ENCODE peak calls at places on chromosomes 4 and X, in seven cellular contexts. A is NCI-H748 treated with DMSO at 0.1 percent for 48 hours; L is activated CD4-positive, alpha-beta T cell treated with anti-CD3 and anti-CD28 coated beads, Interleukin-2, amount 50 U/mL, for 1 hour; H is GM10248; M is T-helper 1 cell; K is amniotic epithelial cell; S is GM13977. I is an unnamed sample.

GRCh38 chrX:46554942-46555341 is 9.7 kb upstream of the ZNF674 start:
- DNase-seq in L (no peak), K (peak), S (no peak), H (no peak), M (no peak), A (no peak), I (no peak)

GRCh38 chr4:18105023-18106011 is 83.8 kb upstream of the LCORL start:
- DNase-seq in A (no peak), K (no peak), M (no peak), S (peak), H (peak), L (no peak), I (no peak)

GRCh38 chr4:58502839-58503238 is 1392.7 kb upstream of the IGFBP7 start:
- DNase-seq in L (no peak), A (no peak), M (no peak), S (no peak), H (no peak), K (no peak), I (no peak)

GRCh38 chr4:145626623-145626982 is 7.4 kb downstream of the MMAA start:
- DNase-seq in H (no peak), S (no peak), M (no peak), L (no peak), A (no peak), K (peak), I (no peak)

GRCh38 chr4:8818063-8818881 is 53.4 kb downstream of the HMX1 start:
- DNase-seq in K (no peak), A (no peak), M (no peak), S (no peak), H (no peak), L (no peak), I (no peak)

GRCh38 chr4:23855912-23856605 is 33.8 kb downstream of the PPARGC1A start:
- DNase-seq in A (no peak), K (no peak), H (no peak), S (no peak), M (no peak), L (no peak), I (no peak)

GRCh38 chrX:40273356-40274050 is 175.7 kb upstream of the BCOR start:
- DNase-seq in L (no peak), A (no peak), M (no peak), S (no peak), K (peak), H (no peak), I (no peak)

GRCh38 chrX:123773258-123773978 is 40.6 kb upstream of the THOC2 start:
- DNase-seq in A (no peak), M (no peak), L (no peak), H (no peak), K (no peak), S (no peak), I (no peak)

GRCh38 chrX:134622056-134622812 is 36.0 kb downstream of the PLAC1 start:
- DNase-seq in K (peak), L (no peak), M (no peak), S (peak), A (no peak), H (peak), I (no peak)

GRCh38 chrX:46637937-46638336 is 64.4 kb downstream of the CHST7 start:
- DNase-seq in K (peak), H (peak), S (peak), A (no peak), M (no peak), L (no peak), I (no peak)

GRCh38 chr4:25423548-25423947 is 46.5 kb downstream of the ANAPC4 start:
- DNase-seq in M (no peak), K (no peak), H (no peak), L (no peak), A (no peak), S (no peak), I (no peak)

GRCh38 chrX:109934935-109935334 is 68.0 kb upstream of the TMEM164 start:
- DNase-seq in L (no peak), K (peak), S (no peak), A (no peak), M (no peak), H (no peak), I (no peak)

GRCh38 chr4:122796801-122797404 is 29.7 kb upstream of the FGF2 start:
- DNase-seq in H (no peak), L (no peak), K (no peak), M (no peak), A (no peak), S (no peak), I (no peak)

GRCh38 chr4:992297-993110 is 700 bp downstream of the SLC26A1 start:
- DNase-seq in A (no peak), K (peak), L (no peak), S (no peak), M (no peak), H (no peak), I (no peak)

GRCh38 chrX:51759055-51759454 is 15.8 kb downstream of the GSPT2 start:
- DNase-seq in H (no peak), A (peak), L (no peak), M (no peak), S (no peak), K (no peak), I (no peak)

GRCh38 chr4:51942108-51942832 is 77.9 kb downstream of the LRRC66 start:
- DNase-seq in S (no peak), K (peak), L (no peak), H (no peak), A (no peak), M (no peak), I (no peak)

GRCh38 chr4:93337196-93337595 is 491.4 kb upstream of the ATOH1 start:
- DNase-seq in H (no peak), A (no peak), M (no peak), K (no peak), S (no peak), L (no peak), I (no peak)